ENCODE peak calls at places on chromosomes 1 and 21, in five cellular contexts. Q is K562, K is HCT116, D is GM12878, M is HepG2. E is an unnamed sample. For H3K36me3, the result is how much of the 10 kb centered on the place peaks cover.

GRCh38 chr1:43329995-43330751 is 7.4 kb upstream of the MPL start:
- DNase-seq in Q (peak), K (no peak), D (no peak), M (no peak), E (peak)

GRCh38 chr1:114386129-114387037 is 124.6 kb downstream of the TRIM33 start:
- DNase-seq in Q (peak), K (no peak), D (no peak), M (no peak), E (no peak)

GRCh38 chr1:216723274-216723780 is at the start of gene ESRRG:
- DNase-seq in Q (no peak), K (no peak), D (no peak), M (peak), E (peak)

GRCh38 chr21:44702973-44703730 is 6.2 kb downstream of the KRTAP10-12 start:
- DNase-seq in Q (no peak), K (no peak), D (no peak), M (peak), E (no peak)

GRCh38 chr1:196425513-196425912 is 182.7 kb downstream of the KCNT2 start:
- DNase-seq in Q (no peak), K (no peak), D (no peak), M (no peak), E (no peak)

GRCh38 chr1:230639714-230640209 is 2.5 kb upstream of the COG2 start:
- DNase-seq in Q (no peak), K (no peak), D (no peak), M (peak), E (no peak)

GRCh38 chr1:9589719-9590157 is 1.0 kb downstream of the TMEM201 start:
- DNase-seq in Q (no peak), K (no peak), D (no peak), M (no peak), E (no peak)

GRCh38 chr1:1436634-1437032 is 1.1 kb downstream of the VWA1 start:
- DNase-seq in Q (no peak), K (no peak), D (no peak), M (no peak), E (no peak)

GRCh38 chr1:37038079-37038702 is 3.9 kb upstream of the GRIK3 start:
- DNase-seq in Q (no peak), K (peak), D (no peak), M (no peak), E (no peak)

GRCh38 chr1:173628888-173629287 is 6.2 kb upstream of the TEX50 start:
- DNase-seq in Q (no peak), K (no peak), D (no peak), M (no peak), E (no peak)

GRCh38 chr1:44842763-44843655 is at the start of gene PTCH2:
- DNase-seq in Q (peak), K (no peak), D (no peak), M (peak), E (peak)

GRCh38 chr1:78836736-78837135 is 169.8 kb downstream of the ADGRL4 start:
- DNase-seq in Q (no peak), K (no peak), D (no peak), M (no peak), E (no peak)

GRCh38 chr1:110130113-110130591 is 17.9 kb downstream of the UBL4B start:
- DNase-seq in Q (peak), K (no peak), D (no peak), M (peak), E (no peak)

GRCh38 chr1:57017717-57018116 is 51.9 kb upstream of the C8B start:
- DNase-seq in Q (peak), K (peak), D (no peak), M (peak), E (peak)

GRCh38 chr1:25890249-25891034 is 14.9 kb upstream of the PAQR7 start:
- DNase-seq in Q (no peak), K (peak), D (no peak), M (peak), E (no peak)

GRCh38 chr1:9867408-9868243 is 42.4 kb downstream of the CTNNBIP1 start:
- DNase-seq in Q (peak), K (no peak), D (peak), M (peak), E (peak)

GRCh38 chr1:4090556-4090955 is 190.5 kb upstream of the C1orf174 start:
- DNase-seq in Q (no peak), K (no peak), D (no peak), M (no peak), E (no peak)

GRCh38 chr1:15843826-15844572 is 3.5 kb upstream of the SPEN start:
- DNase-seq in Q (no peak), K (no peak), D (no peak), M (no peak), E (no peak)
- H3K9ac ChIP-seq in Q (no peak), K (no peak), D (peak), M (no peak), E (no peak)

GRCh38 chr1:35320937-35321336 is 52.4 kb downstream of the ZMYM4 start:
- DNase-seq in Q (no peak), K (no peak), D (no peak), M (no peak), E (no peak)

GRCh38 chr1:35324486-35324885 is 56.0 kb downstream of the ZMYM4 start:
- DNase-seq in Q (no peak), K (no peak), D (no peak), M (no peak), E (no peak)

GRCh38 chr1:35315649-35316048 is 47.1 kb downstream of the ZMYM4 start:
- DNase-seq in Q (no peak), K (no peak), D (no peak), M (no peak), E (no peak)

GRCh38 chr1:35316264-35316663 is 47.8 kb downstream of the ZMYM4 start:
- DNase-seq in Q (no peak), K (no peak), D (no peak), M (no peak), E (no peak)

GRCh38 chr1:35319988-35320713 is 51.6 kb downstream of the ZMYM4 start:
- DNase-seq in Q (no peak), K (no peak), D (no peak), M (no peak), E (no peak)
- TF ChIP-seq YY1 in Q (no peak), K (no peak), D (no peak), M (no peak), E (no peak)

GRCh38 chr1:207626972-207627337 is 18.0 kb upstream of the CR1L start:
- DNase-seq in Q (no peak), K (no peak), D (no peak), M (no peak), E (no peak)
- H3K36me3 ChIP-seq in Q (under half), K (under half), D (under half), M (under half), E (under half)

GRCh38 chr1:166166701-166167394 is at the start of gene FAM78B:
- DNase-seq in Q (peak), K (peak), D (peak), M (peak), E (peak)

GRCh38 chr1:166166400-166166699 is 451 bp downstream of the FAM78B start:
- DNase-seq in Q (no peak), K (no peak), D (no peak), M (no peak), E (no peak)

GRCh38 chr1:166164646-166164994 is 2.2 kb downstream of the FAM78B start:
- DNase-seq in Q (no peak), K (no peak), D (no peak), M (no peak), E (no peak)

GRCh38 chr1:166165661-166166399 is 971 bp downstream of the FAM78B start:
- DNase-seq in Q (no peak), K (no peak), D (no peak), M (no peak), E (peak)

DNA sequence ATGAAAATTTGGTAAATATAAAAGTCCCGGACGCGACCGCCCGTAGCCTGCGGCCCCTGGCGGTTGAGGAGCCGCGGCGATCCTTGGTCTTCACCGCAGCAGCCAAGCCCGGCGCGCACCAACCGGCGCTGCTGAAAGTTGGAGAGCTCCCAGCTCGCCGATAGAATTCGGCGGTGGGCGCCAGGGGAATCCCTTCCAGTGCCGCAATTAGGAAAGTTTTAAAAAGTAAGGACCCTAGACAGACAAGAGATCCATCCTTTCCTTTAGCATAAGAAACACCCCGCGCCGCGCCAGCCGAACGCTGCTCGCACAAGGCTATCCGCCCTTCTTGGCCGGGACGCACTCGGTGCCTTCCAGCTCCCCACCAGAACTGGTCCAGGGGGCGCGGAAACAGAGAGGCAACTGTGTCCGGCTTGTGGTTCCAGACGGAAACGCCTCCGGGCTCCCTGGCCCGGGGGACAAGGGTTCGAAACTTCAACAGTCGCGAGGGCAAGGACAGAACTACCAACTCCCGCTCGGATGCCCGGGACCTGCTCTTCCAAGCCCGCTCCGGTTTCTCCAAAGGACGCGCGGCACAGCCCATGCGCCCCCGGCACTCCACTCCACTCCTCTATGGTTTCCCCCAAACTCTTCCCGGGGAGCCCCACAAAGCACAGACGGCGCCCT is 1.7 kb downstream of the FAM78B start:
- DNase-seq in Q (peak), K (no peak), D (no peak), M (peak), E (peak)
- H3K9ac ChIP-seq in Q (no peak), K (no peak), D (no peak), M (no peak), E (peak)

GRCh38 chr1:59898927-59899326 is 27.6 kb downstream of the CYP2J2 start:
- DNase-seq in Q (no peak), K (no peak), D (no peak), M (no peak), E (no peak)
- TF ChIP-seq YY1 in Q (no peak), K (no peak), D (no peak), M (no peak), E (no peak)